ENCODE peak calls at places on chromosomes 1 and 21, in eight cellular contexts. D is hepatocyte, A is heart left ventricle, Z is upper lobe of right lung, U is IMR-90, L is heart right ventricle, X is testis, T is A549. J is an unnamed sample.

GRCh38 chr1:12618661-12619395 is 818 bp upstream of the DHRS3 start:
- DNase-seq in D (peak; percentile 91), A (peak; percentile 83), Z (peak; percentile 85), U (peak; percentile 83), L (peak; percentile 74), X (peak; percentile 56), T (peak; percentile 92), J (peak; percentile 87)

GRCh38 chr1:66012076-66012769 is 219.5 kb downstream of the PDE4B start:
- DNase-seq in D (no peak), A (no peak), Z (no peak), U (peak; percentile 37), L (no peak), X (no peak), T (no peak), J (no peak)

GRCh38 chr1:157505481-157506272 is 46.6 kb downstream of the FCRL5 start:
- DNase-seq in D (peak; percentile 89), A (peak; percentile 66), Z (peak; percentile 66), U (peak; percentile 55), L (no peak), X (peak; percentile 65), T (peak; percentile 67), J (no peak)

GRCh38 chr1:112444269-112444668 is 48.3 kb downstream of the CTTNBP2NL start:
- DNase-seq in D (no peak), A (no peak), Z (no peak), U (peak; percentile 77), L (no peak), X (no peak), T (no peak), J (no peak)

GRCh38 chr1:209655832-209656231 is 3.6 kb upstream of the LAMB3 start:
- DNase-seq in D (peak; percentile 68), A (no peak), Z (no peak), U (no peak), L (no peak), X (no peak), T (no peak), J (no peak)

GRCh38 chr1:195096051-195096521 is 1512.2 kb downstream of the KCNT2 start:
- DNase-seq in D (no peak), A (peak; percentile 42), Z (no peak), U (no peak), L (no peak), X (no peak), T (no peak), J (no peak)

GRCh38 chr21:26769613-26770188 is 75.5 kb downstream of the ADAMTS1 start:
- DNase-seq in D (peak; percentile 71), A (no peak), Z (no peak), U (peak; percentile 73), L (no peak), X (peak; percentile 25), T (peak; percentile 16), J (no peak)

GRCh38 chr1:26877326-26877725 is 12.8 kb downstream of the GPN2 start:
- DNase-seq in D (no peak), A (no peak), Z (no peak), U (no peak), L (no peak), X (no peak), T (no peak), J (no peak)

GRCh38 chr1:53060580-53060979 is 1.4 kb upstream of the PODN start:
- DNase-seq in D (no peak), A (no peak), Z (no peak), U (peak; percentile 81), L (no peak), X (peak; percentile 53), T (no peak), J (peak; percentile 45)

GRCh38 chr1:234550341-234551031 is 59.5 kb downstream of the IRF2BP2 start:
- DNase-seq in D (no peak), A (no peak), Z (peak; percentile 54), U (no peak), L (no peak), X (no peak), T (no peak), J (no peak)

DNA sequence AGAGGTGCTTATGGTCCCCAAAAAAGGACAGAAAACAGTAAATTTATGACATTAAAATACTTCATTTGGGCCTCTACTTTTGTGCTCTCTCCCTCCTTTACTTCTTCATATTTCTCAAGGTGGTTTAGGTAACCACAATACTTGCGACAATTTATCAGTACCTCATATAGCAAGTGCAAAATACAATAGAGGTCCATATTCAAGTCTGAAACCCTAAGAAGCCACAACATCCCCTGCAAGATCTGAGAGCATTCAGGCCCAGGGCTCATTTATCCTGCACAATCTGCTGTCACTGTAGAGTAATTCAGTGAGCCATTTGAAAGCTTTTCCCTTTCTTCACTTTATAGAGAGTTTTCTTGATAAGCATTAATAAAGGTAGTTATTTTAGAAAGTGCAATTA is 24.2 kb upstream of the ATP6V1G3 start:
- DNase-seq in D (no peak), A (no peak), Z (no peak), U (no peak), L (no peak), X (no peak), T (no peak), J (no peak)
- H3K9me3 ChIP-seq in D (no peaks in the 10 kb centered on the region), A (no peaks in the 10 kb centered on the region), Z (no peaks in the 10 kb centered on the region), U (no peaks in the 10 kb centered on the region), L (no peaks in the 10 kb centered on the region), X (no peaks in the 10 kb centered on the region), T (no peaks in the 10 kb centered on the region), J (no peaks in the 10 kb centered on the region)

GRCh38 chr1:41384579-41384978 is 23.3 kb downstream of the FOXO6 start:
- DNase-seq in D (no peak), A (no peak), Z (no peak), U (no peak), L (no peak), X (no peak), T (no peak), J (no peak)
- H3K4me1 ChIP-seq in D (peaks cover 57% of the 10 kb centered on the region), A (peaks cover 29% of the 10 kb centered on the region), Z (peaks cover 23% of the 10 kb centered on the region), U (peaks cover 2% of the 10 kb centered on the region), L (peaks cover 48% of the 10 kb centered on the region), X (peaks cover 21% of the 10 kb centered on the region), T (peaks cover 13% of the 10 kb centered on the region), J (no peaks in the 10 kb centered on the region)

DNA sequence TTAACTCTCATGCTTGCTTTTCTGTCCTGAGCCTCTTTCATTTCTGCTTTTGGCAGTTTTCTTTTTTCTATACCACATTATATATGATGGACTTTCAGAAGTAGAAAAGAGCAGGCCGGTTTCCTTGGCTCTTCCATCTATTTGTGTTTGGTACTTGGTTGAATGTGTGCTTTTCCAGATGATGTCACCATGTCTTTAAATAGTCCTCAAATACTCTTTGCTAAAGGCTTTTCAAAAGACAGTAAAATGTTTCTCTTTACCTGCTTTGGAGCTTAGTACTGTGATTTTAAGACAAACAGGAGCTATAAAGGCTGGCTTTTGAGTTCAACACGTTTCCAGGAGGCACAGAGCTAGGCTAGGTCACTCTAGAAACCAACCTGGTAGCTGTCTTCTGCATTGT is 186.7 kb downstream of the AK5 start:
- DNase-seq in D (no peak), A (no peak), Z (no peak), U (peak; percentile 50), L (no peak), X (no peak), T (no peak), J (no peak)
- H3K27ac ChIP-seq in D (peak overlapping the region; percentile 10), A (no peak overlapping the region), Z (no peak overlapping the region), U (peak overlapping the region; percentile 42), L (no peak overlapping the region), X (no peak overlapping the region), T (no peak overlapping the region), J (peak overlapping the region; percentile 37)

DNA sequence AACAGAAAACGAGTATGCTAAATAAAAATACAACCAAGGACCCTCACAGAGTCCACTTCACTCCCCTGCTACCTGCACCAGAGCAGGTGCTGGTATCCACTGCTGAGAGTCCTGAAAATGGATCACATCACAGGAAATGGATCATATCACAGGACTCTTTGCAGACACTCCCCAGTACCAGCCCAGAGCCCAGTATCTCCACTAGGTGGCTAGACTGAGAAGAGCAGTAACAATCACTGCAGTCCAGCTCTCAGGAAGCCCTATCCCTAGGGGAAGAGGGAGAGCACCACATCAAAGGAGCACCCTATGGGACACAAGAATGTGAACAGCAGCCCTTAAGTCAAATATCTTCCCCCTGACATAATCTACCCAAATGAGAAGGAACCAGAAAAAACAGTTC is 28.0 kb downstream of the AGBL4 start:
- DNase-seq in D (no peak), A (no peak), Z (no peak), U (no peak), L (no peak), X (no peak), T (no peak), J (no peak)
- H3K9me3 ChIP-seq in D (no peaks in the 10 kb centered on the region), A (peaks cover 16% of the 10 kb centered on the region), Z (no peaks in the 10 kb centered on the region), U (peaks cover 5% of the 10 kb centered on the region), L (no peaks in the 10 kb centered on the region), X (no peaks in the 10 kb centered on the region), T (no peaks in the 10 kb centered on the region), J (no peaks in the 10 kb centered on the region)

J was measured in aorta.